ENCODE peak calls at places on chromosome 16, in nine cellular contexts. R is naive thymus-derived CD4-positive, alpha-beta T cell; B is heart left ventricle; D is pancreas; Q is CD8-positive, alpha-beta T cell; M is mammary epithelial cell; Z is prostate gland; H is right cardiac atrium; X is ovary. A is an unnamed sample.

GRCh38 chr16:1140582-1140981 is 12.3 kb upstream of the CACNA1H start:
- DNase-seq in R (no peak), B (no peak), D (no peak), Q (no peak), M (no peak), Z (no peak), H (no peak), X (no peak), A (no peak)

GRCh38 chr16:1286492-1287094 is 22.8 kb upstream of the UBE2I start:
- DNase-seq in R (no peak), B (no peak), D (no peak), Q (no peak), M (no peak), Z (no peak), H (no peak), X (no peak), A (no peak)

GRCh38 chr16:588639-588888 is 1.3 kb upstream of the RAB40C start:
- DNase-seq in R (peak; percentile 77), B (peak; percentile 47), D (peak; percentile 57), Q (peak; percentile 60), M (peak; percentile 54), Z (no peak), H (peak; percentile 71), X (peak; percentile 69), A (no peak)

GRCh38 chr16:48244080-48244862 is at the start of gene LONP2:
- DNase-seq in R (peak; percentile 93), B (peak; percentile 92), D (peak; percentile 90), Q (peak; percentile 89), M (peak; percentile 93), Z (peak; percentile 88), H (peak; percentile 96), X (peak; percentile 93), A (peak; percentile 81)

GRCh38 chr16:87828071-87828971 is 41.0 kb downstream of the SLC7A5 start:
- DNase-seq in R (no peak), B (no peak), D (peak; percentile 75), Q (no peak), M (peak; percentile 50), Z (no peak), H (peak; percentile 47), X (no peak), A (no peak)

GRCh38 chr16:2520784-2521577 is 810 bp downstream of the AMDHD2 start:
- DNase-seq in R (peak; percentile 88), B (peak; percentile 54), D (peak; percentile 16), Q (peak; percentile 69), M (no peak), Z (no peak), H (peak; percentile 75), X (no peak), A (peak; percentile 87)

GRCh38 chr16:20401066-20401465 is 3.5 kb downstream of the PDILT start:
- DNase-seq in R (no peak), B (no peak), D (no peak), Q (no peak), M (no peak), Z (no peak), H (no peak), X (no peak), A (no peak)

GRCh38 chr16:1413684-1414531 is 596 bp downstream of the UNKL start:
- DNase-seq in R (peak; percentile 67), B (peak; percentile 65), D (peak; percentile 36), Q (peak; percentile 69), M (peak; percentile 23), Z (no peak), H (peak; percentile 85), X (peak; percentile 77), A (peak; percentile 76)

GRCh38 chr16:49439050-49439449 is 65.4 kb downstream of the C16orf78 start:
- DNase-seq in R (no peak), B (no peak), D (no peak), Q (no peak), M (no peak), Z (no peak), H (no peak), X (no peak), A (no peak)

GRCh38 chr16:2386990-2387389 is 42.3 kb upstream of the CCNF start:
- DNase-seq in R (no peak), B (no peak), D (no peak), Q (no peak), M (no peak), Z (no peak), H (no peak), X (no peak), A (no peak)

GRCh38 chr16:79369796-79370195 is 230.7 kb downstream of the MAF start:
- DNase-seq in R (no peak), B (no peak), D (no peak), Q (no peak), M (no peak), Z (no peak), H (no peak), X (no peak), A (no peak)

GRCh38 chr16:4499196-4499555 is 23.0 kb downstream of the HMOX2 start:
- DNase-seq in R (no peak), B (no peak), D (no peak), Q (no peak), M (no peak), Z (no peak), H (no peak), X (no peak), A (no peak)

GRCh38 chr16:4500283-4500682 is 24.1 kb downstream of the HMOX2 start:
- DNase-seq in R (no peak), B (no peak), D (no peak), Q (no peak), M (peak; percentile 74), Z (peak; percentile 35), H (no peak), X (no peak), A (no peak)

GRCh38 chr16:4501071-4501478 is 24.9 kb downstream of the HMOX2 start:
- DNase-seq in R (no peak), B (no peak), D (peak; percentile 47), Q (no peak), M (no peak), Z (no peak), H (peak; percentile 74), X (no peak), A (no peak)

GRCh38 chr16:4496305-4496704 is 20.1 kb downstream of the HMOX2 start:
- DNase-seq in R (no peak), B (no peak), D (no peak), Q (no peak), M (peak; percentile 71), Z (no peak), H (no peak), X (no peak), A (no peak)

GRCh38 chr16:4498546-4499195 is 22.5 kb downstream of the HMOX2 start:
- DNase-seq in R (no peak), B (no peak), D (no peak), Q (no peak), M (peak; percentile 68), Z (no peak), H (no peak), X (no peak), A (no peak)
- H3K4me1 ChIP-seq in R (peaks cover 23% of the 10 kb centered on the region), B (peaks cover 27% of the 10 kb centered on the region), D (peaks cover 20% of the 10 kb centered on the region), Q (peaks cover 88% of the 10 kb centered on the region), M (peaks cover 76% of the 10 kb centered on the region), Z (peaks cover 10% of the 10 kb centered on the region), H (peaks cover 24% of the 10 kb centered on the region), X (peaks cover 8% of the 10 kb centered on the region), A (peaks cover 89% of the 10 kb centered on the region)

DNA sequence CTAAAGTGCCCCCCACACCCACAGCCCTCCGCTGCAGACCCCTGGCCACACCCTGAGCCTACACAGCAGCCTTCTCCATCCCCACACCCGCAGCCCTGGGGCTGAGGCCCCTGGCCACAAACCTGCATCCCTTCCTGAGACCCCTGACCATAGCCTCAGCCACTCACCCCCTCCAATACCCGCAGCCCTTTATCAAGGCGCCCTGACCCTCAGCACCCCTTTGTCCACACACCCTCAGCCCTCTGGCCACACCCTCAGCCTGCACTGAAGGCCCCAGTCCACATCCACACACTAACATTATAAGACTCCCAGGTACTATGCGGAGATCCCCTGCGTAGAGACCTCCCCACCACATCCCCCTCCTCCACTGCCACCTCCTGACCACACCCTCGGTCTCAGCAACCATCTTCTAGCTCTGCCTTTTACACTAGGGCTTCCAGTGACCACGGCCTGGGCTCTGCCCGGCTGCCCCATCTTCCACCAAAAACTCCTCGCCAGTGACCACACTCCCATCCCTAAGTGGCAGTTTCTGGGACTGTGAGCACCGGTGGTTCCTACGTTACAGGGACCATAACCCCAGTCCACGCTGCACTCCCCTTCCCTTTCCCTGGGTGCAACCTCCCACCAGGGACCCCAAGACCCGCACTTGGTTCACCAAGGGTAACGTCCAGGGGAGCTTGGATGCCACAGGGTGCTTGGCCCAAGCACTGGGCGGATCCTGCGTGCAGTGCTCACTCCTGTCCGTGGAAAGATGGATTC is 818 bp downstream of the TPPP3 start:
- DNase-seq in R (no peak), B (no peak), D (no peak), Q (no peak), M (no peak), Z (no peak), H (peak; percentile 51), X (peak; percentile 33), A (no peak)
- H3K27ac ChIP-seq in R (no peak overlapping the region), B (no peak overlapping the region), D (no peak overlapping the region), Q (no peak overlapping the region), M (no peak overlapping the region), Z (no peak overlapping the region), H (no peak overlapping the region), X (no peak overlapping the region), A (no peak overlapping the region)

GRCh38 chr16:11272484-11272883 is 945 bp downstream of the PRM3 start:
- DNase-seq in R (no peak), B (no peak), D (no peak), Q (no peak), M (no peak), Z (no peak), H (no peak), X (no peak), A (no peak)
- H3K4me3 ChIP-seq in R (no peak overlapping the region), B (no peak overlapping the region), D (no peak overlapping the region), Q (no peak overlapping the region), M (no peak overlapping the region), Z (no peak overlapping the region), H (no peak overlapping the region), X (no peak overlapping the region), A (no peak overlapping the region)

DNA sequence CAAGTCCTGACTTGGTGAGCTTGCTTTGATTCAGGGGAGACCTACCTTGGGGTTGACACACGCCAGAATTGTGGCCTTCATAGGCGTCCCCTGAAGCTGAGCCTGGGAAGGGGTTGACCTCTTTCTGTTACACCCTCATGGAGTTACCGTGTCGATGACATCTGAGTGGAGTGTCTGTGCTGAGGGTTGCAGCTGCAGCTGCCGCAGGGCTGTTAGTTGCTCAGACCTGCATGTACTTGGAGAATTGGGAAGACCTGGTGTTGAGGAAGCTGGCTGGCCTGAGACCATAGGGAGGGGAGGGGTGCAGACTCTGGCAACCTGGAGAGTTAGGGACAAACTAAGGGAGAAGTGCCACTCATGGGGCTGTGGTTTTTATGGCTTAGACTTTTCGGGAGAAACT is 9.6 kb downstream of the GSE1 start:
- DNase-seq in R (no peak), B (no peak), D (no peak), Q (no peak), M (no peak), Z (no peak), H (no peak), X (no peak), A (no peak)
- H3K4me1 ChIP-seq in R (no peaks in the 10 kb centered on the region), B (peaks cover 7% of the 10 kb centered on the region), D (peaks cover 57% of the 10 kb centered on the region), Q (peaks cover 72% of the 10 kb centered on the region), M (no peaks in the 10 kb centered on the region), Z (peaks cover 25% of the 10 kb centered on the region), H (peaks cover 12% of the 10 kb centered on the region), X (peaks cover 8% of the 10 kb centered on the region), A (no peaks in the 10 kb centered on the region)

GRCh38 chr16:67661864-67662652 is 1.3 kb downstream of the PARD6A start:
- DNase-seq in R (no peak), B (peak; percentile 29), D (peak; percentile 32), Q (no peak), M (no peak), Z (no peak), H (peak; percentile 66), X (peak; percentile 54), A (no peak)
- H3K27ac ChIP-seq in R (peak overlapping the region; percentile 97), B (no peak overlapping the region), D (peak overlapping the region; percentile 75), Q (no peak overlapping the region), M (no peak overlapping the region), Z (no peak overlapping the region), H (no peak overlapping the region), X (no peak overlapping the region), A (no peak overlapping the region)

A was measured in CD8-positive, alpha-beta memory T cell.